ENCODE peak calls at places on chromosomes 1 and 21, in four cellular contexts. K, W, D and N are unnamed samples.

GRCh38 chr1:27528701-27529637 is 39.0 kb upstream of the WASF2 start:
- DNase-seq in K (peak; percentile 84), W (peak; percentile 97), D (no peak), N (no peak)

GRCh38 chr1:90864681-90865080 is 147.6 kb upstream of the BARHL2 start:
- DNase-seq in K (no peak), W (no peak), D (no peak), N (no peak)

GRCh38 chr1:151613275-151613867 is 1.5 kb downstream of the SNX27 start:
- DNase-seq in K (no peak), W (peak; percentile 23), D (no peak), N (no peak)

GRCh38 chr1:96710708-96711477 is 10.7 kb upstream of the PTBP2 start:
- DNase-seq in K (no peak), W (no peak), D (no peak), N (no peak)

GRCh38 chr1:212605441-212605976 is 3.1 kb upstream of the ATF3 start:
- DNase-seq in K (peak; percentile 17), W (no peak), D (no peak), N (no peak)

GRCh38 chr1:40078512-40079333 is 18.3 kb downstream of the PPT1 start:
- DNase-seq in K (peak; percentile 61), W (no peak), D (no peak), N (peak; percentile 35)

GRCh38 chr1:32894019-32894600 is 7.1 kb downstream of the TMEM54 start:
- DNase-seq in K (no peak), W (no peak), D (no peak), N (no peak)

GRCh38 chr1:65002508-65003315 is 36.4 kb upstream of the JAK1 start:
- DNase-seq in K (peak; percentile 97), W (peak; percentile 97), D (peak; percentile 52), N (peak; percentile 85)

GRCh38 chr1:25577151-25577920 is 33.9 kb downstream of the LDLRAP1 start:
- DNase-seq in K (no peak), W (no peak), D (no peak), N (no peak)

GRCh38 chr1:180513531-180513930 is 11.2 kb upstream of the ACBD6 start:
- DNase-seq in K (no peak), W (no peak), D (no peak), N (no peak)

GRCh38 chr1:229753764-229754553 is 127.9 kb downstream of the URB2 start:
- DNase-seq in K (no peak), W (no peak), D (no peak), N (no peak)

GRCh38 chr1:8598060-8598724 is 219.2 kb downstream of the RERE start:
- DNase-seq in K (peak; percentile 82), W (peak; percentile 59), D (no peak), N (peak; percentile 43)

GRCh38 chr21:41827951-41828883 is 50.9 kb downstream of the PRDM15 start:
- DNase-seq in K (no peak), W (no peak), D (no peak), N (peak; percentile 26)

GRCh38 chr1:172745014-172745413 is 86.1 kb downstream of the FASLG start:
- DNase-seq in K (peak; percentile 90), W (no peak), D (peak; percentile 62), N (peak; percentile 6)

GRCh38 chr1:50974618-50974935 is 4.5 kb downstream of the CDKN2C start:
- DNase-seq in K (no peak), W (no peak), D (no peak), N (no peak)

GRCh38 chr1:212326541-212326940 is 41.3 kb downstream of the PPP2R5A start:
- DNase-seq in K (no peak), W (no peak), D (no peak), N (no peak)

GRCh38 chr1:77832889-77833288 is 53.4 kb downstream of the MIGA1 start:
- DNase-seq in K (peak; percentile 99), W (peak; percentile 38), D (peak; percentile 96), N (peak; percentile 49)

GRCh38 chr1:116408803-116409720 is 36.0 kb downstream of the ATP1A1 start:
- DNase-seq in K (no peak), W (no peak), D (no peak), N (no peak)

GRCh38 chr1:94852758-94853157 is 32.6 kb downstream of the SLC44A3 start:
- DNase-seq in K (peak; percentile 66), W (no peak), D (no peak), N (no peak)

GRCh38 chr1:1426496-1426960 is 5.5 kb upstream of the ANKRD65 start:
- DNase-seq in K (no peak), W (no peak), D (no peak), N (no peak)

GRCh38 chr1:151326619-151327222 is 495 bp downstream of the PI4KB start:
- DNase-seq in K (peak; percentile 59), W (peak; percentile 61), D (no peak), N (peak; percentile 54)

GRCh38 chr1:224407546-224408293 is 26.9 kb downstream of the WDR26 start:
- DNase-seq in K (no peak), W (no peak), D (no peak), N (peak; percentile 12)

DNA sequence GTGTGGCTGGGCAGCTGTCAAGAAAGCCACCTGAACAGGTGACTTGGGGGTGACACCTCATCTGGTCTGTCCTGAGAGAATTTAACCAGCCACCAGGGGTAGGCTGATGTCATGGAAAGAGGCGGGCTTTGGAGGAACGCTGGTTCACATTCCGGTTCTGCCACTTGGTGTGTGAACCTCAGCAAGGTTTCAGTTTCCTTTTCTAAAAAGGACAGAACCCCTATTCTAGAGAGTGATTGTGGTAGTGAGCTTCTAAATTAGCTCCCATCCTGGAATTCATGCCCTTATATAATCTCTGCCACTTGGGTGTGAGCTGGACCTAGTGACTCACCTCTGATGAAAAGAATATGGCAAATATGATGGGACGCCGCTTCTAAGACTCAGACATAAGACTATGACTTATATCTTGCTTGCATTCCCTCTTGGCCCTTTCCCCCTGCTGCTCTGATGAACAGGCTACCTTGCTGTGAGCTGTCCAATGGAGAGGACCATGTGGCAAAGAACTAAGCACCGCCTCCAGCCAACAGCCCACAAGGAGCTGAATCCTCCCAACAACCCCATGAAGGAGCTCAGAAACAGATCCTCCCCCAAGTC is 332.1 kb downstream of the RRAGC start:
- DNase-seq in K (no peak), W (no peak), D (no peak), N (peak; percentile 6)
- H3K4me3 ChIP-seq in K (no peak overlapping the region), W (no peak overlapping the region), D (no peak overlapping the region), N (no peak overlapping the region)

GRCh38 chr1:208562021-208562950 is 318.1 kb upstream of the PLXNA2 start:
- DNase-seq in K (no peak), W (no peak), D (no peak), N (no peak)
- H3K4me3 ChIP-seq in K (no peak overlapping the region), W (no peak overlapping the region), D (no peak overlapping the region), N (no peak overlapping the region)

GRCh38 chr1:31368611-31369107 is 4.2 kb downstream of the FABP3 start:
- DNase-seq in K (no peak), W (no peak), D (no peak), N (no peak)
- H3K4me3 ChIP-seq in K (no peak overlapping the region), W (no peak overlapping the region), D (no peak overlapping the region), N (no peak overlapping the region)

DNA sequence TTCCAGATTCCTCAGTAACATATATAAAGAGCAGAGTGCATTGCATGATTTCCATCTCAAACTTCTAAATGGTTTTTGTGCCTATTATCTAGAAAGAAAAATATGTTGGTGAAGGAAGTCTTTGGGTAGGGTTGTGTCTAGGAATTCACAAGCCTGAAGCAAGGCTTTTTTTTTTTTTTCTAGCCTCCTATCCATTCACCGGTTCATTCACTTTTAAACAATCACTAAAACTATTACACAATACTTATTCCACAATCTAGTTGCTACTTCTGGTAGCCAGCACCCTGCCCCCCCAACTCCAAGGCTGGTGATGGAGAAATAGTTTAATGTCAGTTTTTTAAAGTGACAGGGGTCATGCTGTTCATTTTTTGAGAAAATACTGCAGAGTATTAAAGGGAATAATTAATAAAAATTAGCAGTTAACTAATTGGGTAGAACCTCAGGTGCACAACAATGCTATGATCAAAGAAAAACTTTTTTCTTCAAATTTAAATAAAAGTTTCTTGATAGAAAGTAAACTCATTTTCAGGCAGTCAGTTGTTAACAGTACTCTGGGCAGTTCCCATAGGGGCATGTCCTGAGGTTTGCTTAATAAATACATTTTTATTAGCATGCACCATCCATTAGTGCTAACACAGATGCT is 10.9 kb downstream of the IRF2BP2 start:
- DNase-seq in K (peak; percentile 72), W (peak; percentile 62), D (no peak), N (no peak)
- H3K4me3 ChIP-seq in K (peak overlapping the region; percentile 46), W (peak overlapping the region; percentile 63), D (peak overlapping the region; percentile 57), N (peak overlapping the region; percentile 46)

GRCh38 chr1:227428803-227429202 is 110.5 kb upstream of the CDC42BPA start:
- DNase-seq in K (peak; percentile 91), W (peak; percentile 44), D (no peak), N (peak; percentile 41)
- H3K4me3 ChIP-seq in K (no peak overlapping the region), W (no peak overlapping the region), D (no peak overlapping the region), N (no peak overlapping the region)

GRCh38 chr1:16521288-16521583 is 7.2 kb upstream of the RNU1-1 start:
- DNase-seq in K (no peak), W (no peak), D (no peak), N (no peak)
- H3K4me3 ChIP-seq in K (no peak overlapping the region), W (no peak overlapping the region), D (no peak overlapping the region), N (no peak overlapping the region)